ENCODE peak calls at places on chromosomes 6 and 20, in ten cellular contexts. Y is heart right ventricle, O is astrocyte of the cerebellum, I is cardiac muscle cell, U is left ventricle myocardium inferior, M is epithelial cell of esophagus, R is lower leg skin, Q is A549, A is dorsolateral prefrontal cortex, L is Peyer's patch. W is an unnamed sample.

GRCh38 chr6:114648847-114649246 is 306.0 kb upstream of the HS3ST5 start:
- DNase-seq in U (no peak), I (no peak), A (no peak), R (no peak), O (no peak), L (no peak), Y (no peak), M (no peak), Q (no peak), W (no peak)

GRCh38 chr6:26156105-26156849 is 69.0 kb downstream of the HFE start:
- DNase-seq in M (peak), R (peak), Y (peak), L (peak), I (peak), U (peak), Q (peak), O (peak), A (peak), W (peak)

GRCh38 chr6:116078945-116079344 is 18.3 kb upstream of the FRK start:
- DNase-seq in L (no peak), M (no peak), A (no peak), O (no peak), Q (no peak), I (no peak), U (no peak), R (no peak), Y (no peak), W (no peak)

GRCh38 chr6:118522422-118522821 is 25.7 kb upstream of the PLN start:
- DNase-seq in L (no peak), I (no peak), A (no peak), Q (no peak), R (no peak), M (no peak), U (no peak), Y (no peak), O (no peak), W (no peak)

GRCh38 chr6:36659271-36659670 is 19.2 kb upstream of the CDKN1A start:
- DNase-seq in I (peak), Q (no peak), L (no peak), R (no peak), A (no peak), U (no peak), M (peak), O (peak), Y (peak), W (no peak)

GRCh38 chr6:2257358-2257757 is 12.0 kb upstream of the GMDS start:
- DNase-seq in M (no peak), A (no peak), U (no peak), Q (no peak), L (peak), Y (peak), O (no peak), I (no peak), R (no peak), W (no peak)

GRCh38 chr6:116369540-116370327 is 1.0 kb upstream of the DSE start:
- DNase-seq in Q (no peak), Y (no peak), A (no peak), R (no peak), L (peak), I (no peak), U (no peak), O (no peak), M (no peak), W (no peak)

GRCh38 chr20:17456226-17456625 is 75.0 kb downstream of the BFSP1 start:
- DNase-seq in A (no peak), O (no peak), I (no peak), M (no peak), U (no peak), Q (no peak), Y (no peak), L (no peak), R (no peak), W (no peak)

GRCh38 chr6:137165375-137166246 is 7.8 kb downstream of the IL22RA2 start:
- DNase-seq in L (peak), U (no peak), A (no peak), R (no peak), Q (peak), I (peak), Y (no peak), O (no peak), M (peak), W (no peak)
- TF ChIP-seq CTCF in L (peak), U (peak), A (no peak), R (no peak), Q (peak), I (peak), Y (peak), O (no peak), M (peak), W (no peak)

DNA sequence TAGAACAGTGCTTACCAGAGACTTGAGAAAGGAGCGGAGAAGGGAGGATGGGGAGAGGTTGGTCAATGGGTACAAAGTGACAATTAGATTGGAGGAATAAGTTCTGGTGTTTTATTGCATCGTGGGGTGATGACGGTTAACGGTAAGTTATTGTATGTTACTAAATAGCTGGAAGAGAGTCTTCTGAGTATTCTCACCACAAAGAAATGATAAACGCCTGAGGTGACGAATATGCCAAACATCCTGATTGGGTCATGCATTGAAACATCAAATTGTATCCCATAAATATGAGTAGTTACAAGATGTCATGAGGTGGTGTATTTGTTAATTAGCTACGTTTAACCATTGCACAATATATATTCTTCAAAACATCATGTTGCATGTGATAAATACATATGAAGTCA is 38.2 kb upstream of the RNF24 start:
- DNase-seq in L (no peak), U (no peak), Y (no peak), M (peak), I (peak), R (no peak), A (no peak), O (no peak), Q (no peak), W (no peak)
- TF ChIP-seq CTCF in L (no peak), U (no peak), Y (no peak), M (no peak), I (no peak), R (no peak), A (no peak), O (no peak), Q (no peak), W (no peak)

GRCh38 chr6:132300323-132300949 is 100.8 kb downstream of the MOXD1 start:
- DNase-seq in M (peak), U (no peak), A (no peak), Y (peak), R (no peak), I (peak), O (peak), Q (peak), L (peak), W (no peak)

GRCh38 chr6:132298344-132298949 is 102.8 kb downstream of the MOXD1 start:
- DNase-seq in U (no peak), Q (peak), O (peak), I (peak), R (peak), M (peak), L (peak), A (no peak), Y (peak), W (no peak)
- TF ChIP-seq CTCF in U (peak), Q (peak), O (peak), I (peak), R (no peak), M (peak), L (peak), A (peak), Y (peak), W (peak)

DNA sequence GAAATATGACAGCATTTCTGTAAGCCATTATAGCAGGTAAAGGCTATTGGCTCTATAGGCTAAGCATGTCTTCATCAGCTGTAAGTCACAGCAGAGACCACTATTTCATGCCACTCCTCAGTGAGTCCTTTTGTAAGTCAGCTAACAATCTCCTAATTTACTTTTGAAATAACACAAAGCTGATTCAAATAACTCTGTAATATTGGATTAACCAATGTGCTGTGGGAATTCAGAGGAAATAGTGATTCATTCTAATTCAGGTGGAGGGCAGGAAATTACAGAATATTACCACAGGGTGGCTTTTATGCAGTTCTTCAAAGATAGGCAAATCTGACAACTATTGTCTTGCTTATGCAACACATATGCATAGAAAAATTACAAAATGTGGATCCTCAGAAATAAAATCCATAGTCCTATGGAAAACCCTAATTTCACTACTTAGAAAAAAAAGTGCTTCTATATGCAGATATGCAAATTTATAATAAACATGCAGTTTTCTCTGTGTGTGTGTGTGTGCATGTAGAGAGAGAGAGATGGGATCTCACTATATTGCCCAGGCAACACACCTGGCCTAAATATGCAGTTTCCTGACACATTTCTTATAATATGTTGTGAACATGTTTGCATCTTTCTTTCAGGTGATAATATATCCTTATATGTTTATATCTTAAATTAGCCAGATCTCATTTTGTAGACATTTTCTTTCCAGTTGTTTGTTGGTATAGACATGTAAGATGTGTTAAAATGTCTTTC is 4.8 kb upstream of the SMIM28 start:
- DNase-seq in Q (no peak), U (no peak), O (no peak), I (peak), R (no peak), L (no peak), Y (no peak), A (no peak), M (peak), W (no peak)
- TF ChIP-seq CTCF in Q (no peak), U (no peak), O (no peak), I (no peak), R (no peak), L (no peak), Y (no peak), A (no peak), M (no peak), W (no peak)

GRCh38 chr6:33430991-33431879 is 11.4 kb downstream of the SYNGAP1 start:
- DNase-seq in O (no peak), L (peak), M (peak), R (no peak), Y (peak), U (peak), Q (peak), I (peak), A (peak), W (no peak)
- TF ChIP-seq CTCF in O (no peak), L (no peak), M (no peak), R (no peak), Y (no peak), U (no peak), Q (no peak), I (no peak), A (no peak), W (no peak)

GRCh38 chr20:1309439-1309847 is 19.5 kb downstream of the SDCBP2 start:
- DNase-seq in A (no peak), M (no peak), L (no peak), Y (no peak), U (no peak), I (no peak), R (no peak), O (no peak), Q (no peak), W (no peak)
- TF ChIP-seq CTCF in A (no peak), M (no peak), L (no peak), Y (no peak), U (no peak), I (no peak), R (no peak), O (no peak), Q (no peak), W (no peak)

DNA sequence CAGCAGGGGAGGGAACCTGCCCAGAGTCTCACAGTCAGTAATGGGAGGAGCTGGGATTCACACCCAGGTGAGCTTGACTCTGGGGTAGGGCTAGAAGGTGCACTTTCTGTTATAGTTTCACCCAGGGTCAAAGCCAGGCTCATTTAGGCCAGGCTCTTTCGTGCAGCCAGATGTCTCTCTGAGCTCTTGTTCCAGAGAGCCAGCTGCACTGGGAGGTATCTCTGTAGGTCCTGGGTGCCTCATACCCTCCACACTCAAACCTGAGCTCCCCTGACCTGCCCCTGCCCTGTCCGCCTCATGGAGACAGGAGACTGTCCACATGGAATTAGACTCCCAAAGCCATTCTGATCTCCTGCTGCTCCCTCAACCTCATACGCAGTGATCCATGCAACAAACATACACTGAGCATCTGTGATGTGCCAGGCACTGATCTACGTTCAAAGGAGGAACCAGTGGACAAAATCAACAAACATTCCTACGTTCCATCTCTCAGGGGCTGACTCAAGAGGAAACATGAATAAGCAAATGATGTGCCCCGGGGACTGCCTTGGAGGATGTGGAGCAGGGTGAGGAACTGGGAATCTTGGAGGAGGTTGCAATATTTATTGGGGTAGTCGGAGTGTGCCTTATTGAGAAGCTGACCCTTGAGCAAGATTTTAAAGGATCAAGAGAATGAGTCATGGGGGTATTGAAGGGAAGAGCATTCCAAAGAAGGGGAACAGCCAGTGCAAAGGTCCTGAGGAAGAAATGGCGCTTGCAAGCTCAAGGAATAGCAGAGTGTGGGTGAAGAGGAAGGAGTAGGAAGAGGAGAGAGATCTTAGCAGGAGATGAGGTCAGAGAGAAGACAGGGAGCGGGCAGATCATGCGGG is 71.3 kb upstream of the TOX2 start:
- DNase-seq in A (no peak), L (no peak), Y (no peak), M (peak), I (peak), U (no peak), O (peak), Q (peak), R (no peak), W (no peak)
- TF ChIP-seq CTCF in A (no peak), L (no peak), Y (no peak), M (no peak), I (no peak), U (no peak), O (no peak), Q (no peak), R (no peak), W (no peak)

GRCh38 chr6:51511081-51511480 is 576.3 kb downstream of the PKHD1 start:
- DNase-seq in Y (no peak), I (no peak), R (no peak), Q (no peak), L (no peak), O (no peak), M (no peak), A (no peak), U (no peak), W (no peak)

GRCh38 chr6:51509597-51509996 is 577.8 kb downstream of the PKHD1 start:
- DNase-seq in I (no peak), L (no peak), M (no peak), O (no peak), Y (no peak), U (no peak), R (no peak), Q (no peak), A (no peak), W (no peak)

GRCh38 chr6:51513891-51514290 is 573.5 kb downstream of the PKHD1 start:
- DNase-seq in U (no peak), O (no peak), A (no peak), L (no peak), R (no peak), I (no peak), M (peak), Y (no peak), Q (no peak), W (no peak)

GRCh38 chr6:51514396-51515051 is 572.9 kb downstream of the PKHD1 start:
- DNase-seq in R (peak), L (no peak), U (no peak), Q (no peak), A (no peak), I (no peak), O (no peak), Y (no peak), M (peak), W (no peak)

GRCh38 chr6:51515052-51515402 is 572.4 kb downstream of the PKHD1 start:
- DNase-seq in O (no peak), I (no peak), Q (no peak), R (no peak), M (peak), L (no peak), Y (no peak), A (no peak), U (no peak), W (no peak)
- TF ChIP-seq CTCF in O (no peak), I (no peak), Q (no peak), R (no peak), M (peak), L (no peak), Y (no peak), A (no peak), U (no peak), W (no peak)

GRCh38 chr6:17039266-17039665 is 62.6 kb upstream of the STMND1 start:
- DNase-seq in M (peak), A (no peak), O (no peak), I (peak), L (no peak), R (no peak), Q (no peak), Y (no peak), U (no peak), W (no peak)

GRCh38 chr6:17045581-17046322 is 56.1 kb upstream of the STMND1 start:
- DNase-seq in R (no peak), I (peak), Q (no peak), M (no peak), O (no peak), U (no peak), L (no peak), Y (no peak), A (no peak), W (no peak)

GRCh38 chr6:17043148-17043522 is 58.7 kb upstream of the STMND1 start:
- DNase-seq in Y (no peak), R (no peak), A (no peak), L (no peak), O (no peak), I (no peak), Q (no peak), M (no peak), U (no peak), W (no peak)

GRCh38 chr6:17038316-17038715 is 63.5 kb upstream of the STMND1 start:
- DNase-seq in A (no peak), Q (no peak), R (no peak), O (no peak), I (peak), Y (no peak), M (peak), U (no peak), L (no peak), W (no peak)

DNA sequence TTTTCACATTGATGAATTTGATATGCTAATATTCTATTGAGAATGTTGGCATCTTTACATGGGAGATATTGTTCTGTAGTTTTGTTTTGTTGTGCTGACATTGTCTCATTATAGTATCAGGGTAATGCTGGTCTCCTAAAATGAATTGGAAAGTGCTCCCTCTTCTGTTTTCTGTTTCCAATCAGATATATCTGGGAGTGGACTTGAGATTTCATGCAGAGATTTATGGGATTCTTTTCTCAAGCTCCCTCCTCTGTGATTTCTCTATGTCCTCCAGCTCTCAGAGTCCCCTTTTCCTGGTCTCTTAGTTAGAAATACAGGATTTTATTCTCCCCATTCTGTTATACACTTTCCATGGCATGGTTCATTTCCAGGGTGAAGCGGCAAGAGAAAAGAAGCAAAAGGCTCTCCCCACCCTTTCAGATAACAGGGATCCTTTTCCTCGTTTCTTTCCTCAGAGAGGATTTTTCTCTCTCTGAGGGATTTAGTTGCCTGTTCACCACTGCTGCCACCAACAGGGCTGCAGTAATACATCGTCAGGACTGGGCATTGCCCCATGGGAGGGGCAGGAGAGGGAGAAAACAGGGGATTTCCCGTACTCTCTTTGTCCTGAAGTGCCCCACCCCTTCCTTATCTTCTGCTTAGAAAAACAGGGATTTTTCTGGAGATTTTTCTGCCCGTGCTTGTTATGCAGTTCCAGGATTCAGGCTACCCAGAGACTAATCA is 59.3 kb upstream of the STMND1 start:
- DNase-seq in Y (peak), U (no peak), L (no peak), O (no peak), R (no peak), A (no peak), M (peak), Q (peak), I (peak), W (no peak)
- TF ChIP-seq CTCF in Y (no peak), U (peak), L (no peak), O (peak), R (no peak), A (peak), M (peak), Q (peak), I (peak), W (no peak)

DNA sequence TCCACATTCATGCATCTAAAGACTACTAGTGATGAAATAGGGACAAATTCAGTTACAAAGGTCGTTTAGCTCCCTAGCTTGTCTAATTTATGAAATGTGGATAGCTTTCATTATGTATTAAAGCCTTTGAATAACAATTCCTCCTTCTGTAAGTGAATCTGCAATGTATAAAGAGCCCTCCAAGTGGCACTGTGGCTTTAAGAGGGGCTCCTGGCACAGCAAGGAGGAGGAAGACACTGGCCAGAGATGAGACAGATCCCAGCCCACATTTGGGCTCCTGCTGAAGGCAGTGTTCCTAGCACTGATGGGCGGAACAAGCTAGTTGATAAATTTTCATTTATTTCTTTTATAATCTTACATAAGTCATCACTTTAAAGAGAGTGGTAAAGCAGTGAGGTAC is 17.6 kb upstream of the FUCA2 start:
- DNase-seq in I (no peak), L (no peak), Y (no peak), Q (peak), U (no peak), R (no peak), M (no peak), O (no peak), A (no peak), W (no peak)
- TF ChIP-seq CTCF in I (no peak), L (no peak), Y (no peak), Q (no peak), U (no peak), R (no peak), M (no peak), O (no peak), A (no peak), W (no peak)